ENCODE peak calls at places on chromosomes 13 and 19, in four cellular contexts. V is mesendoderm, N is mucosa of descending colon, B is gastrocnemius medialis. I is an unnamed sample.

GRCh38 chr19:41025871-41026270 is 34.8 kb downstream of the CYP2B6 start:
- DNase-seq in V (peak; percentile 36), N (no peak), B (no peak), I (no peak)

GRCh38 chr19:19636573-19636972 is 6.9 kb downstream of the GMIP start:
- DNase-seq in V (no peak), N (no peak), B (no peak), I (no peak)

GRCh38 chr19:4715529-4716221 is 8.0 kb downstream of the DPP9 start:
- DNase-seq in V (no peak), N (no peak), B (no peak), I (peak; percentile 85)

GRCh38 chr13:95585867-95586266 is 33.3 kb downstream of the CLDN10 start:
- DNase-seq in V (no peak), N (no peak), B (no peak), I (no peak)

GRCh38 chr19:32945260-32945659 is 26.5 kb downstream of the CEP89 start:
- DNase-seq in V (peak; percentile 2), N (no peak), B (no peak), I (no peak)

GRCh38 chr19:37867831-37868230 is 38.6 kb downstream of the WDR87 start:
- DNase-seq in V (no peak), N (no peak), B (no peak), I (no peak)

GRCh38 chr19:49387936-49388372 is at the start of gene KASH5:
- DNase-seq in V (no peak), N (peak; percentile 89), B (peak; percentile 52), I (peak; percentile 92)

GRCh38 chr13:98174995-98175394 is 2.1 kb downstream of the RNF113B start:
- DNase-seq in V (no peak), N (no peak), B (no peak), I (no peak)

GRCh38 chr19:40154121-40154680 is 37.0 kb upstream of the MAP3K10 start:
- DNase-seq in V (no peak), N (no peak), B (no peak), I (peak; percentile 32)

GRCh38 chr13:37039908-37040307 is 19.6 kb downstream of the SUPT20H start:
- DNase-seq in V (no peak), N (no peak), B (no peak), I (no peak)

GRCh38 chr19:5983367-5983955 is 5.5 kb upstream of the RANBP3 start:
- DNase-seq in V (no peak), N (no peak), B (no peak), I (no peak)

GRCh38 chr13:110387451-110388140 is 80.5 kb downstream of the COL4A2 start:
- DNase-seq in V (peak; percentile 70), N (no peak), B (peak; percentile 24), I (no peak)

GRCh38 chr13:42873081-42873480 is 91.7 kb downstream of the FAM216B start:
- DNase-seq in V (no peak), N (no peak), B (no peak), I (no peak)

GRCh38 chr13:95568131-95568530 is 15.6 kb downstream of the CLDN10 start:
- DNase-seq in V (no peak), N (no peak), B (no peak), I (no peak)

GRCh38 chr19:51644636-51645271 is 1.9 kb downstream of the SIGLEC14 start:
- DNase-seq in V (no peak), N (no peak), B (no peak), I (no peak)

GRCh38 chr19:52007436-52007804 is 591 bp downstream of the ZNF615 start:
- DNase-seq in V (peak; percentile 54), N (peak; percentile 27), B (no peak), I (no peak)

GRCh38 chr13:51317262-51317661 is 22.2 kb upstream of the SERPINE3 start:
- DNase-seq in V (no peak), N (no peak), B (no peak), I (no peak)

GRCh38 chr13:59750860-59751259 is 412.9 kb downstream of the DIAPH3 start:
- DNase-seq in V (peak; percentile 97), N (no peak), B (no peak), I (no peak)

GRCh38 chr19:5261151-5261890 is 79.3 kb downstream of the PTPRS start:
- DNase-seq in V (no peak), N (no peak), B (no peak), I (no peak)

GRCh38 chr19:11736696-11737095 is 2.0 kb downstream of the ZNF823 start:
- DNase-seq in V (peak; percentile 33), N (no peak), B (peak; percentile 3), I (no peak)

GRCh38 chr13:41064493-41064892 is 3.2 kb downstream of the WBP4 start:
- DNase-seq in V (no peak), N (no peak), B (no peak), I (no peak)

GRCh38 chr19:55633866-55634265 is 6.9 kb upstream of the ZNF580 start:
- DNase-seq in V (no peak), N (no peak), B (no peak), I (no peak)

GRCh38 chr19:34224996-34225658 is 29.2 kb upstream of the GARRE1 start:
- DNase-seq in V (no peak), N (no peak), B (no peak), I (no peak)

GRCh38 chr19:51690359-51691121 is 2.6 kb upstream of the SPACA6 start:
- DNase-seq in V (peak; percentile 97), N (peak; percentile 65), B (no peak), I (peak; percentile 81)

GRCh38 chr19:35318679-35319448 is 10.1 kb upstream of the CD22 start:
- DNase-seq in V (no peak), N (no peak), B (peak; percentile 30), I (peak; percentile 84)

GRCh38 chr19:31073485-31074221 is 275.6 kb downstream of the TSHZ3 start:
- DNase-seq in V (no peak), N (no peak), B (no peak), I (no peak)

GRCh38 chr13:48317511-48317981 is 14.0 kb downstream of the RB1 start:
- DNase-seq in V (no peak), N (no peak), B (no peak), I (no peak)

GRCh38 chr13:93462151-93462550 is 235.5 kb downstream of the GPC6 start:
- DNase-seq in V (no peak), N (no peak), B (no peak), I (no peak)

GRCh38 chr13:108700421-108701170 is 71.2 kb downstream of the MYO16 start:
- DNase-seq in V (no peak), N (no peak), B (no peak), I (no peak)

GRCh38 chr19:485583-486236 is 10.6 kb upstream of the MADCAM1 start:
- DNase-seq in V (no peak), N (no peak), B (peak; percentile 31), I (peak; percentile 61)

GRCh38 chr13:48625396-48626076 is 28.2 kb upstream of the CYSLTR2 start:
- DNase-seq in V (no peak), N (no peak), B (no peak), I (no peak)

GRCh38 chr19:12886943-12887747 is at the start of gene KLF1:
- DNase-seq in V (no peak), N (no peak), B (no peak), I (no peak)

GRCh38 chr13:33231339-33231738 is 54.2 kb downstream of the STARD13 start:
- DNase-seq in V (no peak), N (no peak), B (no peak), I (no peak)
- H3K4me1 ChIP-seq in V (peaks cover 8% of the 10 kb centered on the region), N (peaks cover 13% of the 10 kb centered on the region), B (peaks cover 33% of the 10 kb centered on the region), I (peaks cover 43% of the 10 kb centered on the region)

DNA sequence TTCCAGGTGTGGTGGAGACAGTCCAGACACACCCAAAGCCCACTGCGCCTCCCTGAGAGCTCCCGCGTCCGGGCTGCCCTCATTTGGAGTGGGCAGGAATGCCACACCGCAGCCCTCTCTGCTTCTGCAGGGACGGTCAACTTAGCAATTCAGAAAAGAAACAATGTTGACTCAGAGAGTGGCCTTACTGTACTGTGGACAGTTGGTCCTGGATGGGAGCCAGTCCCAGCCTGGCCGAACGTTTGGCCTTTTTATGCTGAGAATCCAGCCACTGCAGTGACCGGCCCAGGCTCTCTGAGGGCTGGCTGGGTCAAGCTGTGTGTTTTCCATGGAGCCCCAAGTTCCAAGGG is 7.2 kb downstream of the GAS6 start:
- DNase-seq in V (no peak), N (peak; percentile 60), B (no peak), I (no peak)
- H3K4me1 ChIP-seq in V (peaks cover 16% of the 10 kb centered on the region), N (peaks cover 77% of the 10 kb centered on the region), B (peaks cover 55% of the 10 kb centered on the region), I (peaks cover 57% of the 10 kb centered on the region)

DNA sequence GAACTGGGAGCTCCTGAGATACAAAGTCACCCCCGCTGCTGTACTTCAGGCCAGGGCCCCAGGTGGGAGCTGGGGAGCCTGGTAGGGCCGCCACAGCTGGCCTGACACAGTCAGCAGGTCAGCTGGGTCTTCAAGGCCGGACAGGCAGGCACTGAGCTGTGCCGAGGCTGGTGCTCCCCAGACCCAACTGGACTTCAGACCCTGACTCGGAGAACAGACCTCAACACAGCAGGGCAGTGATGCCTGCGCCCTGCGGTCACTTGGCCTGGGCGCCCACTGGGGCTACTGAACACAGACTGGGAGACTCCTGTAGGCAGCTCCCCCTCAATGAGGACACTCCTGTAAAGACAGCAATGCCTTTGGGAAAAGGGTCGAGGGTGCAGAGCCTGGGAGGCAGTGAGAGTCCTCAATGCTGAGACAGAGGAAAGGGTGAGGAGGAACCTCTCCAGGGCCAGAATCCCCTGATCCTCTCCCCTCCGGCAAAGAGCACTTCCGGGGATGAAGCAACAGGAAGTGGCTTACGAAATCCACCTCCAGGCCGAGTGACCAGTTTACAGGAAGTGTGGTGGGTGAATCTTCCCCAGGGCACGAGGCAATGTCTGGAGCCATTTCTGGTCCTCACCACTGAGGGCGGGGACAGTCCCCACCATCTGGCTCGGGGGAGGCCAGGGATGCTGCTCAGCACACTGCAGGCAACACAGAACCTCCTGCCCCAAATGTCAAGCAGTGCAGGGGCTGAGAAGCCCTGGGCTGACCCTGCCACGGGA is 40.8 kb upstream of the ISYNA1 start:
- DNase-seq in V (peak; percentile 84), N (peak; percentile 58), B (peak; percentile 73), I (peak; percentile 82)
- H3K4me1 ChIP-seq in V (no peaks in the 10 kb centered on the region), N (peaks cover 63% of the 10 kb centered on the region), B (peaks cover 94% of the 10 kb centered on the region), I (peaks cover 71% of the 10 kb centered on the region)

DNA sequence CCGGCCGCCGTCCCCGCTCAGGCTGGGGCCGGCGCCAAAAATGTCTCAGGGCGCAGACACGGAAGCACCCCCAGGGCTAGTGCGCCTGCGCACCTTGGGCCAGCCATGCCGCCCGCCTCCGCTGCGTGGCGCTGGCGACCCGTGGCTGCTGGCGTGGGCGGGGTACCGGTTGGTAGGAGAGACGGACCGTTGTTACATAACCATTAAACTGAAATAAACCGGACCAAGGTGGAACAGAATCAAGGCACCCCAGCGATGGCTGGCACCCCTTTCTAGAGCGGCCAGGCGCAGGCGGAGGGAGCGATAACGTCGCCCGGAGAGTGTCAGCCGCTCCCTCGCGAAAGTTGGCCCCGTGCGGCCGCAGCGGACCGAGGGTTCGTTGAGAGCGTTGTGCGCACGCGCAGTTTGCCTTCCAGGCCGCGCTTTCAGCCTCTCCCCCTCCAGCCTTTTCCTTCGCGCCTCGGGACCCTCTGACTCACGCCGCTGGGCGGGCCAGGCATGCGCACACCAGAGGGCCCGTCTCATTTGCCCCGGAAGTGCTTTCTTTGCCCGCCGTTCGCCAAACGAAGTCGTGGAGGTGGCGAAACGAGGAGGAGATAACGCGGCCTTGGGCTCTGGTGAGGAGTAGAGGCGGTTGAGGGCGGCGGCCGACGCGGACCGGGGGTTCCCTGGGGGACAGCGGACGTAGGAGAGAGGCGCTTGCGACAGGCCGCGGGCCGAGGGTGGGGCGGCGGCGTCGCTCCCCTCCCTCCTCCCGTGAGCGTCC is at the start of the genes PLEKHJ1 and SF3A2:
- DNase-seq in V (peak; percentile 99), N (peak; percentile 100), B (peak; percentile 95), I (peak; percentile 99)
- H3K4me1 ChIP-seq in V (peaks cover 5% of the 10 kb centered on the region), N (peaks cover 49% of the 10 kb centered on the region), B (peaks cover 64% of the 10 kb centered on the region), I (peaks cover 48% of the 10 kb centered on the region)

I was measured in upper lobe of right lung.